ENCODE peak calls at places on chromosomes 5 and 9, in five cellular contexts. One of them, this sample, is unnamed.

GRCh38 chr5:119031047-119031886 is 39.6 kb upstream of the DMXL1 start:
- DNase-seq in tibial nerve: no peak
- DNase-seq in coronary artery: no peak
- DNase-seq in RWPE1: no peak
- DNase-seq in HCT116: no peak
- DNase-seq in this sample: no peak

GRCh38 chr5:83095973-83096539 is 18.7 kb downstream of the XRCC4 start:
- DNase-seq in tibial nerve: no peak
- DNase-seq in coronary artery: no peak
- DNase-seq in RWPE1: peak
- DNase-seq in HCT116: peak
- DNase-seq in this sample: no peak

GRCh38 chr5:128782446-128782845 is 182.8 kb upstream of the SLC27A6 start:
- DNase-seq in tibial nerve: peak
- DNase-seq in coronary artery: no peak
- DNase-seq in RWPE1: peak
- DNase-seq in HCT116: peak
- DNase-seq in this sample: peak

GRCh38 chr9:124471761-124472160 is 21.5 kb downstream of the ADGRD2 start:
- DNase-seq in tibial nerve: no peak
- DNase-seq in coronary artery: no peak
- DNase-seq in RWPE1: no peak
- DNase-seq in HCT116: no peak
- DNase-seq in this sample: no peak

GRCh38 chr5:72108200-72109050 is 1.1 kb downstream of the MAP1B start:
- DNase-seq in tibial nerve: peak
- DNase-seq in coronary artery: peak
- DNase-seq in RWPE1: peak
- DNase-seq in HCT116: no peak
- DNase-seq in this sample: peak

GRCh38 chr5:144183254-144183889 is 12.7 kb downstream of the KCTD16 start:
- DNase-seq in tibial nerve: no peak
- DNase-seq in coronary artery: no peak
- DNase-seq in RWPE1: peak
- DNase-seq in HCT116: no peak
- DNase-seq in this sample: no peak

GRCh38 chr5:59174248-59174844 is 591.5 kb downstream of the RAB3C start:
- DNase-seq in tibial nerve: peak
- DNase-seq in coronary artery: no peak
- DNase-seq in RWPE1: peak
- DNase-seq in HCT116: peak
- DNase-seq in this sample: peak

GRCh38 chr9:109139851-109140250 is 20.1 kb upstream of the TMEM245 start:
- DNase-seq in tibial nerve: no peak
- DNase-seq in coronary artery: no peak
- DNase-seq in RWPE1: no peak
- DNase-seq in HCT116: no peak
- DNase-seq in this sample: no peak

GRCh38 chr5:127650649-127651048 is 1.8 kb downstream of the CTXN3 start:
- DNase-seq in tibial nerve: no peak
- DNase-seq in coronary artery: no peak
- DNase-seq in RWPE1: peak
- DNase-seq in HCT116: no peak
- DNase-seq in this sample: no peak

GRCh38 chr5:78641060-78641474 is 7.5 kb downstream of the LHFPL2 start:
- DNase-seq in tibial nerve: no peak
- DNase-seq in coronary artery: no peak
- DNase-seq in RWPE1: no peak
- DNase-seq in HCT116: no peak
- DNase-seq in this sample: no peak

DNA sequence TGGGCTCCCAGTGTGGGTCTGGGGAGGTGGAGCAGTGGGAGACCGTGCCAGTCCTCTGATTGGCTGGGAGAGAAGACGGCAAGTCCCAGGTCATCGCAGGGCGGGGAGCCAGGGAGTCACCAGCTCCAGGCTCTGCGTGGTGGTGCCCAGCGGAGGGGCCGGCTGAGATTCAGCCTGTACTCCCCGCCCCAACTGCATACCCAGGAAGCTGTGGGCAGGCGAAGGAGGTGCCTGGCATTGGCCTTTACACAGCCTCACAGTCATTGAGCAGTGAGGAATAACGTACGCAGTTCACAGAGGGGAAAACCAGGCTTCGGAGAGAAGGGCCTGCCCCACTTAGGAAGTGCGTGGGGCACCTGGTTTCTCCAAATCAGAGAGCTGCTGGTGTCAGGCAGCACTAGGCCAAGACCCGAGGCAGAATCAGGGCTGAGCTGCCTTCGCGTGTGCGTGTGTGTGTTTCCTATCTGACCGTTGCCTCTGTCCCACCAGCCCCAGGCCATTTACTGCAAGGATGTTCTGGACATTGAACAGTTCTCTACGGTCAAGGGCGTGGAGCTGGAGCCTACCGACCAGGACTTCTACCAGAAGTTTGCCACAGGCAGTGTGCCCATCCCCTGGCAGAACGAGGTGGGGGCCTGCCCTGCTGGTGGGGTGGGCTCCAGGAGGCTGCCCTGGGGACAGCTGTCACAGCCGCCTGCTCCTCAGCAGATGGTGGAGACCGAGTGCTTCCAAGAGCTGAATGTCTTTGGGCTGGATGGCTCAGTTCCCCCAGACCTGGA is 6.2 kb upstream of the PRR7 start:
- DNase-seq in tibial nerve: no peak
- DNase-seq in coronary artery: no peak
- DNase-seq in RWPE1: no peak
- DNase-seq in HCT116: no peak
- DNase-seq in this sample: no peak
- H3K27ac ChIP-seq in tibial nerve: peak
- H3K27ac ChIP-seq in coronary artery: no peak
- H3K27ac ChIP-seq in RWPE1: peak
- H3K27ac ChIP-seq in HCT116: no peak
- H3K27ac ChIP-seq in this sample: no peak

DNA sequence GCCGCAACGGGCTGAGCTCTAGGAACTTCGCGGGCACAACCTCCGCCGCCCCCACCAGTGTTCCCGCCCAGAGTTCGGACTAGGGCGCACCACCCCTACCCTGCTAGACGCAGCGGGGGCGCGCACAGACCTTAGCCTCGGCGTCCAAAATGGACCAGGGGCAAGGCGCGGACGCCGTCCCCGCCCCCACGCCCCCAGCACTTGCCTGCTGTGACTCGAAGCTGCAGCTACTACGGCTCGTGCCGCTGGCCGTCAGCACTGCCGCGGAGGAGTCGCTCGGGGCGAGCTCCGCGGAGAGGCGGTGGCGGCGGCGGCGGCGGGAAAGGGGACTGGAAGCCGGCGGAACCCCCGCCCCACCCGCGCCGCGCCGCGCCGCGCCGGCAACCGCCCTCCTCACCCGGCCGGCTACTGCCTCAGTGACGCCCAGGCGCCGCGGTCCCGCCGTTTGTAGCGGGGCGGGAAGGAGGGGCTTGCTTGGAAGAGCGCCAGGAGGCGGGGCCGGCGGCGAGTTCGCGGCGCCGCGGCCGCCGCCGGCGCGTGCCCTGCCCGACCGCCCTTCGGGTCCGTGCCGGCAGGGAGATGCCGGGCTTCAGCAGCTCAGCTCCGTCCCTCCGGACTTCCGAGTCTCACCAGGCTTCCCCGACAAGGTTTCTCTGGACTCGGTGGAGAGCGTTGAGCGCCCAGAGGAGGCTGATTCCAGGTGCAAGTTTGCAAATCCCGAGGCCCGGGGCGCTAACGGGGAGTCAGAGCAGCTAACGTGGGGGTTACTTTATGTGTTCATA is 4.4 kb downstream of the ELAVL2 start:
- DNase-seq in tibial nerve: no peak
- DNase-seq in coronary artery: no peak
- DNase-seq in RWPE1: peak
- DNase-seq in HCT116: no peak
- DNase-seq in this sample: no peak
- H3K27ac ChIP-seq in tibial nerve: no peak
- H3K27ac ChIP-seq in coronary artery: no peak
- H3K27ac ChIP-seq in RWPE1: peak
- H3K27ac ChIP-seq in HCT116: no peak
- H3K27ac ChIP-seq in this sample: no peak

GRCh38 chr9:33130501-33130900 is 36.6 kb downstream of the B4GALT1 start:
- DNase-seq in tibial nerve: no peak
- DNase-seq in coronary artery: no peak
- DNase-seq in RWPE1: peak
- DNase-seq in HCT116: no peak
- DNase-seq in this sample: no peak
- H3K27ac ChIP-seq in tibial nerve: no peak
- H3K27ac ChIP-seq in coronary artery: no peak
- H3K27ac ChIP-seq in RWPE1: peak
- H3K27ac ChIP-seq in HCT116: no peak
- H3K27ac ChIP-seq in this sample: peak

GRCh38 chr5:159097461-159098284 is 2.0 kb downstream of the EBF1 start:
- DNase-seq in tibial nerve: peak
- DNase-seq in coronary artery: no peak
- DNase-seq in RWPE1: no peak
- DNase-seq in HCT116: no peak
- DNase-seq in this sample: no peak

GRCh38 chr5:159099049-159099760 is 511 bp downstream of the EBF1 start:
- DNase-seq in tibial nerve: no peak
- DNase-seq in coronary artery: no peak
- DNase-seq in RWPE1: peak
- DNase-seq in HCT116: no peak
- DNase-seq in this sample: no peak

GRCh38 chr5:159096555-159097460 is 2.9 kb downstream of the EBF1 start:
- DNase-seq in tibial nerve: no peak
- DNase-seq in coronary artery: no peak
- DNase-seq in RWPE1: no peak
- DNase-seq in HCT116: no peak
- DNase-seq in this sample: no peak

GRCh38 chr5:159100022-159100927 is 559 bp upstream of the EBF1 start:
- DNase-seq in tibial nerve: peak
- DNase-seq in coronary artery: peak
- DNase-seq in RWPE1: peak
- DNase-seq in HCT116: peak
- DNase-seq in this sample: peak

DNA sequence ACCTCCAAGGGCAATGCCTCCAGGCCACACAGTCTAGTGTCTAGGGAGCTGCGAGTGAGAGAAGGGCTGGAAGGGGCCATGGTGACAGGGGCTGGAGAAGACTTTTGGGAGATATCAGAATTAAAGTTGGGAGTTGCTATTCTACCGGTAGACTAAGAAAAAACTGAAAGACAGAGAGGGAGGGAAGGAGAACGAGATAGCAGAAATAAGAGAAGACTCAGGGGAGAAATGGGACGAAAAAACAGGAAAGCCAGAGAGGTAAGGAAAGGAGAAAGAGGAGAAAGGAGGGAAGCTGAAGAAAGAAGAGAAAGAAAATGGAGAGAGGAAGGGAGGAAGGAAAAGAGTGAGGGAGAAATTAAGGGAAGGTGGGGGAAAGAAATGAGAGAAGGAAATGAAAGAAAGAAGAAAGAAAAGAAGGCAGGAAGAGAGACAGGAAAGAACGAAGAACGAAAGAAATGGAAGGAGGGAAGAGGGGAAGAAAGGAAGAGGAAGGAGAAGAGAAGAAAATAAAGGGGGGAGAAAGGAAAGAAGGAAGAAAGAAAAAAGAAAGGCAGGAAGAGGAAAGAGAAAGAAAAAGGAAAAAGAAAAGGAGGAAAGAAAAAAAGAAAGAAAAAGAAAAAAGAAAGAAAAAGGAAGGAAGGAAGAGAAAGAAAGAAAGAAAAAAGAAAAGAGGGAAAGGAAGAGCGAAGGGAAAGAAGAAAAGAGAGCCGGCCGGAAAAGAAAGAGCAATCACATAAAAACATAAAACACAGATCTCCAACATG is 1.2 kb downstream of the EBF1 start:
- DNase-seq in tibial nerve: no peak
- DNase-seq in coronary artery: no peak
- DNase-seq in RWPE1: no peak
- DNase-seq in HCT116: no peak
- DNase-seq in this sample: no peak
- H3K27ac ChIP-seq in tibial nerve: peak
- H3K27ac ChIP-seq in coronary artery: peak
- H3K27ac ChIP-seq in RWPE1: no peak
- H3K27ac ChIP-seq in HCT116: no peak
- H3K27ac ChIP-seq in this sample: peak

GRCh38 chr5:139297439-139298133 is 4.0 kb downstream of the MATR3 start:
- DNase-seq in tibial nerve: no peak
- DNase-seq in coronary artery: no peak
- DNase-seq in RWPE1: no peak
- DNase-seq in HCT116: no peak
- DNase-seq in this sample: no peak

GRCh38 chr5:139298242-139298641 is 4.7 kb downstream of the MATR3 start:
- DNase-seq in tibial nerve: no peak
- DNase-seq in coronary artery: no peak
- DNase-seq in RWPE1: no peak
- DNase-seq in HCT116: no peak
- DNase-seq in this sample: no peak

GRCh38 chr5:139296198-139296597 is 2.7 kb downstream of the MATR3 start:
- DNase-seq in tibial nerve: no peak
- DNase-seq in coronary artery: no peak
- DNase-seq in RWPE1: no peak
- DNase-seq in HCT116: no peak
- DNase-seq in this sample: no peak

GRCh38 chr5:139295692-139296091 is 2.2 kb downstream of the MATR3 start:
- DNase-seq in tibial nerve: no peak
- DNase-seq in coronary artery: no peak
- DNase-seq in RWPE1: no peak
- DNase-seq in HCT116: no peak
- DNase-seq in this sample: no peak

GRCh38 chr5:139296862-139297326 is 3.4 kb downstream of the MATR3 start:
- DNase-seq in tibial nerve: no peak
- DNase-seq in coronary artery: no peak
- DNase-seq in RWPE1: no peak
- DNase-seq in HCT116: no peak
- DNase-seq in this sample: no peak
- H3K27ac ChIP-seq in tibial nerve: peak
- H3K27ac ChIP-seq in coronary artery: peak
- H3K27ac ChIP-seq in RWPE1: no peak
- H3K27ac ChIP-seq in HCT116: no peak
- H3K27ac ChIP-seq in this sample: no peak

This sample was measured in lung.